ENCODE peak calls at places on chromosomes 11 and 22, in nine cellular contexts. One of them, this sample, is unnamed. For H3K36me3, the result is how much of the 10 kb centered on the place peaks cover.

GRCh38 chr11:125313271-125314222 is 149.0 kb downstream of the PKNOX2 start:
- DNase-seq in stomach: no peak
- DNase-seq in suprapubic skin: no peak
- DNase-seq in body of pancreas: no peak
- DNase-seq in IMR-90: peak
- DNase-seq in heart left ventricle: peak
- DNase-seq in ovary: no peak
- DNase-seq in breast epithelium: no peak
- DNase-seq in testis: no peak
- DNase-seq in this sample: no peak

GRCh38 chr11:102798012-102798746 is at the start of gene MMP1:
- DNase-seq in stomach: no peak
- DNase-seq in suprapubic skin: no peak
- DNase-seq in body of pancreas: no peak
- DNase-seq in IMR-90: peak
- DNase-seq in heart left ventricle: no peak
- DNase-seq in ovary: no peak
- DNase-seq in breast epithelium: no peak
- DNase-seq in testis: no peak
- DNase-seq in this sample: no peak

GRCh38 chr11:65658174-65659021 is 4.3 kb downstream of the RELA start:
- DNase-seq in stomach: no peak
- DNase-seq in suprapubic skin: no peak
- DNase-seq in body of pancreas: peak
- DNase-seq in IMR-90: no peak
- DNase-seq in heart left ventricle: no peak
- DNase-seq in ovary: no peak
- DNase-seq in breast epithelium: no peak
- DNase-seq in testis: no peak
- DNase-seq in this sample: no peak

GRCh38 chr11:65584723-65585171 is 8.9 kb downstream of the EHBP1L1 start:
- DNase-seq in stomach: no peak
- DNase-seq in suprapubic skin: no peak
- DNase-seq in body of pancreas: peak
- DNase-seq in IMR-90: no peak
- DNase-seq in heart left ventricle: no peak
- DNase-seq in ovary: no peak
- DNase-seq in breast epithelium: no peak
- DNase-seq in testis: peak
- DNase-seq in this sample: no peak

GRCh38 chr11:5605849-5606248 is 9.4 kb downstream of the TRIM6 start:
- DNase-seq in stomach: no peak
- DNase-seq in suprapubic skin: no peak
- DNase-seq in body of pancreas: no peak
- DNase-seq in IMR-90: peak
- DNase-seq in heart left ventricle: no peak
- DNase-seq in ovary: no peak
- DNase-seq in breast epithelium: no peak
- DNase-seq in testis: no peak
- DNase-seq in this sample: no peak

GRCh38 chr11:3123316-3123715 is 41.8 kb downstream of the OSBPL5 start:
- DNase-seq in stomach: no peak
- DNase-seq in suprapubic skin: peak
- DNase-seq in body of pancreas: peak
- DNase-seq in IMR-90: no peak
- DNase-seq in heart left ventricle: peak
- DNase-seq in ovary: peak
- DNase-seq in breast epithelium: peak
- DNase-seq in testis: peak
- DNase-seq in this sample: peak

GRCh38 chr22:48663297-48663696 is 1164.4 kb downstream of the BRD1 start:
- DNase-seq in stomach: no peak
- DNase-seq in suprapubic skin: no peak
- DNase-seq in body of pancreas: no peak
- DNase-seq in IMR-90: no peak
- DNase-seq in heart left ventricle: no peak
- DNase-seq in ovary: no peak
- DNase-seq in breast epithelium: no peak
- DNase-seq in testis: no peak
- DNase-seq in this sample: no peak

GRCh38 chr22:30444632-30445437 is 19.3 kb downstream of the MTFP1 start:
- DNase-seq in stomach: peak
- DNase-seq in suprapubic skin: no peak
- DNase-seq in body of pancreas: peak
- DNase-seq in IMR-90: peak
- DNase-seq in heart left ventricle: no peak
- DNase-seq in ovary: no peak
- DNase-seq in breast epithelium: no peak
- DNase-seq in testis: peak
- DNase-seq in this sample: peak

GRCh38 chr11:120482149-120482548 is 29.4 kb upstream of the GRIK4 start:
- DNase-seq in stomach: no peak
- DNase-seq in suprapubic skin: no peak
- DNase-seq in body of pancreas: no peak
- DNase-seq in IMR-90: peak
- DNase-seq in heart left ventricle: no peak
- DNase-seq in ovary: no peak
- DNase-seq in breast epithelium: no peak
- DNase-seq in testis: no peak
- DNase-seq in this sample: no peak

GRCh38 chr11:127919206-127920000 is 668.0 kb downstream of the ETS1 start:
- DNase-seq in stomach: no peak
- DNase-seq in suprapubic skin: no peak
- DNase-seq in body of pancreas: no peak
- DNase-seq in IMR-90: peak
- DNase-seq in heart left ventricle: no peak
- DNase-seq in ovary: no peak
- DNase-seq in breast epithelium: no peak
- DNase-seq in testis: no peak
- DNase-seq in this sample: no peak

GRCh38 chr22:33850724-33851123 is 69.6 kb downstream of the LARGE1 start:
- DNase-seq in stomach: no peak
- DNase-seq in suprapubic skin: no peak
- DNase-seq in body of pancreas: no peak
- DNase-seq in IMR-90: no peak
- DNase-seq in heart left ventricle: no peak
- DNase-seq in ovary: no peak
- DNase-seq in breast epithelium: no peak
- DNase-seq in testis: no peak
- DNase-seq in this sample: no peak

GRCh38 chr11:45899448-45900174 is 7.5 kb downstream of the FREY1 start:
- DNase-seq in stomach: peak
- DNase-seq in suprapubic skin: peak
- DNase-seq in body of pancreas: peak
- DNase-seq in IMR-90: peak
- DNase-seq in heart left ventricle: peak
- DNase-seq in ovary: peak
- DNase-seq in breast epithelium: peak
- DNase-seq in testis: peak
- DNase-seq in this sample: peak

GRCh38 chr22:19442166-19442565 is 5.3 kb downstream of the C22orf39 start:
- DNase-seq in stomach: no peak
- DNase-seq in suprapubic skin: no peak
- DNase-seq in body of pancreas: no peak
- DNase-seq in IMR-90: no peak
- DNase-seq in heart left ventricle: no peak
- DNase-seq in ovary: no peak
- DNase-seq in breast epithelium: no peak
- DNase-seq in testis: no peak
- DNase-seq in this sample: no peak

GRCh38 chr11:44885919-44886318 is 64.8 kb downstream of the TP53I11 start:
- DNase-seq in stomach: no peak
- DNase-seq in suprapubic skin: no peak
- DNase-seq in body of pancreas: no peak
- DNase-seq in IMR-90: no peak
- DNase-seq in heart left ventricle: no peak
- DNase-seq in ovary: no peak
- DNase-seq in breast epithelium: no peak
- DNase-seq in testis: no peak
- DNase-seq in this sample: no peak

GRCh38 chr11:107619926-107620325 is 29.0 kb downstream of the ELMOD1 start:
- DNase-seq in stomach: no peak
- DNase-seq in suprapubic skin: no peak
- DNase-seq in body of pancreas: no peak
- DNase-seq in IMR-90: peak
- DNase-seq in heart left ventricle: no peak
- DNase-seq in ovary: no peak
- DNase-seq in breast epithelium: no peak
- DNase-seq in testis: no peak
- DNase-seq in this sample: no peak

GRCh38 chr11:77244277-77245014 is 57.0 kb downstream of the GDPD4 start:
- DNase-seq in stomach: no peak
- DNase-seq in suprapubic skin: no peak
- DNase-seq in body of pancreas: no peak
- DNase-seq in IMR-90: peak
- DNase-seq in heart left ventricle: no peak
- DNase-seq in ovary: no peak
- DNase-seq in breast epithelium: no peak
- DNase-seq in testis: no peak
- DNase-seq in this sample: no peak

GRCh38 chr22:47954107-47954506 is 1191.7 kb downstream of the TBC1D22A start:
- DNase-seq in stomach: no peak
- DNase-seq in suprapubic skin: no peak
- DNase-seq in body of pancreas: no peak
- DNase-seq in IMR-90: no peak
- DNase-seq in heart left ventricle: no peak
- DNase-seq in ovary: no peak
- DNase-seq in breast epithelium: no peak
- DNase-seq in testis: peak
- DNase-seq in this sample: no peak

GRCh38 chr11:130553306-130553705 is 104.9 kb downstream of the ADAMTS15 start:
- DNase-seq in stomach: no peak
- DNase-seq in suprapubic skin: no peak
- DNase-seq in body of pancreas: no peak
- DNase-seq in IMR-90: peak
- DNase-seq in heart left ventricle: no peak
- DNase-seq in ovary: no peak
- DNase-seq in breast epithelium: no peak
- DNase-seq in testis: no peak
- DNase-seq in this sample: no peak

GRCh38 chr11:46050065-46050464 is 71.2 kb downstream of the PHF21A start:
- DNase-seq in stomach: no peak
- DNase-seq in suprapubic skin: no peak
- DNase-seq in body of pancreas: peak
- DNase-seq in IMR-90: peak
- DNase-seq in heart left ventricle: peak
- DNase-seq in ovary: no peak
- DNase-seq in breast epithelium: no peak
- DNase-seq in testis: peak
- DNase-seq in this sample: peak

GRCh38 chr22:36506637-36507517 is at the start of gene FOXRED2:
- DNase-seq in stomach: peak
- DNase-seq in suprapubic skin: peak
- DNase-seq in body of pancreas: peak
- DNase-seq in IMR-90: peak
- DNase-seq in heart left ventricle: peak
- DNase-seq in ovary: peak
- DNase-seq in breast epithelium: peak
- DNase-seq in testis: peak
- DNase-seq in this sample: peak
- TF ChIP-seq POLR2A in stomach: no peak
- TF ChIP-seq POLR2A in suprapubic skin: no peak
- TF ChIP-seq POLR2A in body of pancreas: peak
- TF ChIP-seq POLR2A in IMR-90: peak
- TF ChIP-seq POLR2A in heart left ventricle: peak
- TF ChIP-seq POLR2A in ovary: peak
- TF ChIP-seq POLR2A in breast epithelium: no peak
- TF ChIP-seq POLR2A in testis: peak
- TF ChIP-seq POLR2A in this sample: peak

DNA sequence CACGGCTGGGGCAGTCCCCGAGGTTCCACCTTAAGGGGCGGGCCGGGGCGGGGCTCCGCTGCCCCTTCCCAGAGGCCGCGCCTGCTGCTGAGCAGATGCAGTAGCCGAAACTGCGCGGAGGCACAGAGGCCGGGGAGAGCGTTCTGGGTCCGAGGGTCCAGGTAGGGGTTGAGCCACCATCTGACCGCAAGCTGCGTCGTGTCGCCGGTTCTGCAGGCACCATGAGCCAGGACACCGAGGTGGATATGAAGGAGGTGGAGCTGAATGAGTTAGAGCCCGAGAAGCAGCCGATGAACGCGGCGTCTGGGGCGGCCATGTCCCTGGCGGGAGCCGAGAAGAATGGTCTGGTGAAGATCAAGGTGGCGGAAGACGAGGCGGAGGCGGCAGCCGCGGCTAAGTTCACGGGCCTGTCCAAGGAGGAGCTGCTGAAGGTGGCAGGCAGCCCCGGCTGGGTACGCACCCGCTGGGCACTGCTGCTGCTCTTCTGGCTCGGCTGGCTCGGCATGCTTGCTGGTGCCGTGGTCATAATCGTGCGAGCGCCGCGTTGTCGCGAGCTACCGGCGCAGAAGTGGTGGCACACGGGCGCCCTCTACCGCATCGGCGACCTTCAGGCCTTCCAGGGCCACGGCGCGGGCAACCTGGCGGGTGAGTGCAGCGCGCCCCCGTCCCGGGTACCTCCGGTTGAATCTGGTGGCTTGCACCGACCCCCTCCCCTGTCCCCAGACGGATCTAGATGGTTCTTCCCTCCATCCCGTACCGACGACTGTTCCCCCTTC is at the start of gene SLC3A2:
- DNase-seq in stomach: peak
- DNase-seq in suprapubic skin: no peak
- DNase-seq in body of pancreas: peak
- DNase-seq in IMR-90: peak
- DNase-seq in heart left ventricle: peak
- DNase-seq in ovary: peak
- DNase-seq in breast epithelium: peak
- DNase-seq in testis: peak
- DNase-seq in this sample: peak
- H3K36me3 ChIP-seq in stomach: under half
- H3K36me3 ChIP-seq in suprapubic skin: under half
- H3K36me3 ChIP-seq in body of pancreas: under half
- H3K36me3 ChIP-seq in IMR-90: under half
- H3K36me3 ChIP-seq in heart left ventricle: under half
- H3K36me3 ChIP-seq in ovary: under half
- H3K36me3 ChIP-seq in breast epithelium: under half
- H3K36me3 ChIP-seq in testis: under half
- H3K36me3 ChIP-seq in this sample: under half

GRCh38 chr11:33912405-33913361 is 20.8 kb upstream of the LMO2 start:
- DNase-seq in stomach: no peak
- DNase-seq in suprapubic skin: no peak
- DNase-seq in body of pancreas: no peak
- DNase-seq in IMR-90: peak
- DNase-seq in heart left ventricle: peak
- DNase-seq in ovary: no peak
- DNase-seq in breast epithelium: no peak
- DNase-seq in testis: no peak
- DNase-seq in this sample: no peak
- TF ChIP-seq POLR2A in stomach: no peak
- TF ChIP-seq POLR2A in suprapubic skin: no peak
- TF ChIP-seq POLR2A in body of pancreas: no peak
- TF ChIP-seq POLR2A in IMR-90: no peak
- TF ChIP-seq POLR2A in heart left ventricle: no peak
- TF ChIP-seq POLR2A in ovary: no peak
- TF ChIP-seq POLR2A in breast epithelium: no peak
- TF ChIP-seq POLR2A in testis: no peak
- TF ChIP-seq POLR2A in this sample: no peak

DNA sequence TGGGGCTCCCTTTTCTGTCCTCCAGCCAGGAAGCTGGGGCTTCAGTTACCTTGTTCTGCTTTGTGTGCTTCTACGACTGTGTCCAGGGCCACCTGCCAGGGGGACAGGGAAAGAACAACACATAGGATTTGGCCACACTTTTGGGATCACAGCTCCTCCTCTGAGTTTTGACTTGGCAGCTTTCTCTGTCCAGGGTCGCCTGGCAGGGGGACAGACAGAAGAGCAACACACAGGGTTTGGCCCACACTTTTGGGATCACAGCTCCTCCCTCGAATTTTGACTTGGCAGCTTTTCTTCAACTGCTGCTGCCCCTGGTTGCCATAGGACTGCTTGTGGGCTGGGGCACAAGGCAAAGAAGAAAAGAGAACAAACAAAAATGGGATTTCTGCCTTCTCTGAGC is 19.1 kb downstream of the INCENP start:
- DNase-seq in stomach: peak
- DNase-seq in suprapubic skin: peak
- DNase-seq in body of pancreas: no peak
- DNase-seq in IMR-90: no peak
- DNase-seq in heart left ventricle: no peak
- DNase-seq in ovary: peak
- DNase-seq in breast epithelium: peak
- DNase-seq in testis: peak
- DNase-seq in this sample: no peak
- H3K36me3 ChIP-seq in stomach: half or more
- H3K36me3 ChIP-seq in suprapubic skin: half or more
- H3K36me3 ChIP-seq in body of pancreas: under half
- H3K36me3 ChIP-seq in IMR-90: half or more
- H3K36me3 ChIP-seq in heart left ventricle: half or more
- H3K36me3 ChIP-seq in ovary: under half
- H3K36me3 ChIP-seq in breast epithelium: under half
- H3K36me3 ChIP-seq in testis: under half
- H3K36me3 ChIP-seq in this sample: under half